ENCODE peak calls at places on chromosomes 5 and 9, in seven cellular contexts. A is mucosa of descending colon; W is CD4-positive, CD25-positive, alpha-beta regulatory T cell; C is ascending aorta; L is NT2/D1; X is uterus; I is SJSA1. T is an unnamed sample.
A peak's percentile ranks its signal among the peaks of the same experiment; 100 is the strongest.

GRCh38 chr5:665541-665955 is 27.6 kb downstream of the TPPP start:
- DNase-seq in A (no peak), W (no peak), C (no peak), L (no peak), X (no peak), I (no peak), T (no peak)

GRCh38 chr9:85554349-85554748 is 187.4 kb downstream of the AGTPBP1 start:
- DNase-seq in A (no peak), W (no peak), C (no peak), L (no peak), X (no peak), I (no peak), T (no peak)

GRCh38 chr5:109468737-109469420 is 59.1 kb upstream of the PJA2 start:
- DNase-seq in A (peak; percentile 93), W (peak; percentile 51), C (peak; percentile 97), L (peak; percentile 68), X (peak; percentile 91), I (peak; percentile 98), T (peak; percentile 95)

GRCh38 chr9:18463991-18464390 is 10.0 kb upstream of the ADAMTSL1 start:
- DNase-seq in A (no peak), W (no peak), C (no peak), L (no peak), X (no peak), I (no peak), T (no peak)

GRCh38 chr5:1017056-1017455 is 8.5 kb downstream of the NKD2 start:
- DNase-seq in A (no peak), W (no peak), C (no peak), L (no peak), X (no peak), I (no peak), T (no peak)

GRCh38 chr5:33850100-33850594 is 41.6 kb downstream of the ADAMTS12 start:
- DNase-seq in A (no peak), W (peak; percentile 20), C (no peak), L (peak; percentile 13), X (no peak), I (no peak), T (no peak)

GRCh38 chr9:93300175-93300572 is 116.2 kb downstream of the WNK2 start:
- DNase-seq in A (peak; percentile 34), W (no peak), C (peak; percentile 52), L (no peak), X (peak; percentile 3), I (no peak), T (no peak)

GRCh38 chr9:28696960-28697359 is 1123.7 kb upstream of the C9orf72 start:
- DNase-seq in A (no peak), W (no peak), C (no peak), L (no peak), X (no peak), I (no peak), T (no peak)

GRCh38 chr5:324736-325612 is 3.5 kb downstream of the AHRR start:
- DNase-seq in A (no peak), W (no peak), C (no peak), L (no peak), X (no peak), I (peak; percentile 38), T (no peak)

GRCh38 chr5:71873202-71873601 is 154.1 kb downstream of the CARTPT start:
- DNase-seq in A (no peak), W (no peak), C (no peak), L (no peak), X (no peak), I (no peak), T (no peak)

GRCh38 chr5:92560698-92561361 is 1020.2 kb downstream of the NR2F1-AS1 start:
- DNase-seq in A (no peak), W (no peak), C (no peak), L (peak; percentile 0), X (no peak), I (no peak), T (no peak)

GRCh38 chr9:115008536-115008935 is 78.1 kb upstream of the TNFSF8 start:
- DNase-seq in A (no peak), W (no peak), C (no peak), L (peak; percentile 39), X (no peak), I (peak; percentile 70), T (no peak)

GRCh38 chr5:79858097-79858723 is 132.9 kb downstream of the MTX3 start:
- DNase-seq in A (peak; percentile 79), W (peak; percentile 66), C (peak; percentile 76), L (peak; percentile 35), X (peak; percentile 80), I (peak; percentile 61), T (no peak)

GRCh38 chr5:133428072-133428660 is 184.2 kb downstream of the FSTL4 start:
- DNase-seq in A (no peak), W (no peak), C (no peak), L (no peak), X (no peak), I (no peak), T (no peak)

GRCh38 chr5:172144291-172144815 is 43.7 kb downstream of the STK10 start:
- DNase-seq in A (no peak), W (no peak), C (no peak), L (no peak), X (no peak), I (peak; percentile 72), T (no peak)

GRCh38 chr9:27528278-27528885 is 1.2 kb downstream of the MOB3B start:
- DNase-seq in A (peak; percentile 92), W (peak; percentile 23), C (peak; percentile 92), L (peak; percentile 76), X (peak; percentile 84), I (peak; percentile 32), T (peak; percentile 15)

GRCh38 chr9:2299843-2300205 is 284.7 kb downstream of the SMARCA2 start:
- DNase-seq in A (no peak), W (no peak), C (no peak), L (no peak), X (no peak), I (no peak), T (no peak)

GRCh38 chr5:73263001-73263710 is 90.2 kb downstream of the TMEM174 start:
- DNase-seq in A (no peak), W (no peak), C (no peak), L (no peak), X (no peak), I (no peak), T (no peak)

GRCh38 chr5:11619339-11620028 is 284.8 kb downstream of the CTNND2 start:
- DNase-seq in A (no peak), W (no peak), C (no peak), L (no peak), X (no peak), I (no peak), T (no peak)

GRCh38 chr5:166165600-166165999 is 2125.8 kb upstream of the WWC1 start:
- DNase-seq in A (no peak), W (no peak), C (no peak), L (peak; percentile 5), X (no peak), I (no peak), T (no peak)

GRCh38 chr5:118017536-118017935 is 970.8 kb downstream of the DTWD2 start:
- DNase-seq in A (no peak), W (no peak), C (no peak), L (no peak), X (no peak), I (no peak), T (no peak)

GRCh38 chr9:95666096-95666784 is 149.5 kb upstream of the PTCH1 start:
- DNase-seq in A (no peak), W (no peak), C (no peak), L (no peak), X (no peak), I (peak; percentile 81), T (no peak)

GRCh38 chr9:121628401-121628800 is 23.0 kb upstream of the DAB2IP start:
- DNase-seq in A (no peak), W (no peak), C (no peak), L (no peak), X (no peak), I (no peak), T (no peak)

GRCh38 chr9:14640967-14641366 is 52.3 kb downstream of the ZDHHC21 start:
- DNase-seq in A (no peak), W (no peak), C (no peak), L (no peak), X (no peak), I (no peak), T (no peak)

GRCh38 chr5:68962632-68963484 is 131.0 kb upstream of the SLC30A5 start:
- DNase-seq in A (peak; percentile 64), W (no peak), C (peak; percentile 80), L (peak; percentile 44), X (peak; percentile 79), I (peak; percentile 46), T (no peak)

GRCh38 chr5:149128023-149128875 is 13.0 kb upstream of the ABLIM3 start:
- DNase-seq in A (no peak), W (no peak), C (no peak), L (no peak), X (no peak), I (peak; percentile 65), T (no peak)

DNA sequence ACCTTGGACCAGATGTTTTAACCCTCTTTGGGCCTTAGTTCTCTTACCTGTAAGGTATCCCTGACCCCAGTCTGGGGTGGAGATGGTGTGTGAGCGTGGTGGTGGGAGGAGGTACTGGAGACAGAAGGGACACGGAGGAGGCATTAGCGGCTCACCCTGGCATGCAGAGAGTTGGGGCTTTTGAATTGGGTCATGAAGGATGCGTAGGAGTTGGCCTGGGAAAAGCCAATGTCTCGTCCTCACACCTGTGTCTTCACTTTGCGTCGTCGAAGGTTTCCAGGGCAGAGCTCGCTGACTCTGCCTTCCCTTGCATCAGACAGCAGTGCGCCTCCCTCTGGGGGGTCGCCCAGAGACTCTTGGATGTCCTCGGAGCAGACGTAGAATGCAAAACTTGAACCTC is 11.2 kb downstream of the RXRA start:
- DNase-seq in A (no peak), W (no peak), C (no peak), L (no peak), X (no peak), I (no peak), T (no peak)
- H3K4me1 ChIP-seq in A (peaks cover 98% of the 10 kb centered on the region), W (no peaks in the 10 kb centered on the region), C (peaks cover 34% of the 10 kb centered on the region), L (peaks cover 27% of the 10 kb centered on the region), X (peaks cover 55% of the 10 kb centered on the region), I (peaks cover 7% of the 10 kb centered on the region), T (peaks cover 66% of the 10 kb centered on the region)

GRCh38 chr9:23851024-23851629 is 25.1 kb upstream of the ELAVL2 start:
- DNase-seq in A (peak; percentile 44), W (no peak), C (no peak), L (peak; percentile 55), X (no peak), I (no peak), T (no peak)
- H3K4me3 ChIP-seq in A (no peak overlapping the region), W (no peak overlapping the region), C (peak overlapping the region; percentile 44), L (peak overlapping the region; percentile 72), X (peak overlapping the region; percentile 3), I (no peak overlapping the region), T (peak overlapping the region; percentile 69)

DNA sequence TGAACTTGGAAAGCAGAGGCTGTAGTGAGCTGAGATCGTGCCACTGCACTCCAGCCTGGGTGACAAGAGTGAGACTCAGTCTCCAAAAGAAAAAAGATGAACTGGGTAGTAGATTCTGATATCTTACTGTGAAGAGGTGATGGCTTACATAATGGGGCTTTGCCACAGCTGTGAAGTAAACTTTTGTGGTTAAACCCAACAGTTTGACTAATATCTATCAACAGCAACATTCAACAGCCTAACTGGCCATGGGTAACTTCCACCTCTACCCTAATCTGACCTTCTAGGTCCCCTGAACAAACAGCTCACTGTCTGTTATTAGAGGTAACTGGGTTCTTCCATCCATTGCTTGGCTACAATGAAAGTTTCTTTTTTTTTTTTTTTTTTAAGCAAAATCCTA is 52.1 kb downstream of the TLE1 start:
- DNase-seq in A (no peak), W (no peak), C (no peak), L (no peak), X (no peak), I (no peak), T (no peak)
- H3K4me1 ChIP-seq in A (no peaks in the 10 kb centered on the region), W (no peaks in the 10 kb centered on the region), C (no peaks in the 10 kb centered on the region), L (no peaks in the 10 kb centered on the region), X (no peaks in the 10 kb centered on the region), I (peaks cover 43% of the 10 kb centered on the region), T (peaks cover 18% of the 10 kb centered on the region)

GRCh38 chr9:134373953-134374300 is 47.7 kb downstream of the RXRA start:
- DNase-seq in A (no peak), W (no peak), C (no peak), L (no peak), X (no peak), I (no peak), T (no peak)
- H3K4me3 ChIP-seq in A (no peak overlapping the region), W (no peak overlapping the region), C (no peak overlapping the region), L (no peak overlapping the region), X (no peak overlapping the region), I (no peak overlapping the region), T (no peak overlapping the region)

T was measured in thoracic aorta.